ENCODE peak calls at places on chromosomes 6 and 20, in eight cellular contexts. P, S, Y, Q, M, H, X and Z are unnamed samples.

GRCh38 chr6:118984342-118984741 is 49.4 kb upstream of the MCM9 start:
- DNase-seq in X (no peak), P (no peak), Y (no peak), Q (no peak), M (no peak), H (no peak), S (no peak), Z (no peak)

GRCh38 chr20:8152183-8152582 is 20.1 kb downstream of the PLCB1 start:
- DNase-seq in Y (no peak), M (no peak), S (no peak), H (no peak), X (no peak), P (no peak), Q (no peak), Z (no peak)

GRCh38 chr6:115945306-115945705 is 115.4 kb downstream of the FRK start:
- DNase-seq in S (no peak), Q (peak; percentile 32), Y (no peak), P (no peak), X (peak; percentile 66), M (no peak), H (no peak), Z (no peak)

GRCh38 chr6:32668226-32668747 is 1.8 kb upstream of the HLA-DQB1 start:
- DNase-seq in Q (no peak), X (peak; percentile 5), S (no peak), Y (peak; percentile 59), P (peak; percentile 39), H (peak; percentile 73), M (no peak), Z (no peak)

GRCh38 chr6:134853111-134854055 is 96.5 kb downstream of the ALDH8A1 start:
- DNase-seq in M (no peak), Q (peak; percentile 29), S (no peak), P (no peak), Y (no peak), X (peak; percentile 79), H (no peak), Z (no peak)

GRCh38 chr20:59207742-59208357 is 44.2 kb downstream of the ZNF831 start:
- DNase-seq in H (peak; percentile 86), Y (peak; percentile 86), Q (no peak), P (peak; percentile 56), S (peak; percentile 86), M (peak; percentile 77), X (peak; percentile 11), Z (peak; percentile 81)

GRCh38 chr6:144655376-144655775 is 370.2 kb downstream of the UTRN start:
- DNase-seq in P (no peak), Y (no peak), Q (no peak), X (no peak), S (no peak), M (no peak), H (no peak), Z (no peak)

GRCh38 chr6:136344420-136344819 is 54.8 kb upstream of the BCLAF1 start:
- DNase-seq in M (no peak), X (no peak), S (no peak), Y (no peak), Q (peak; percentile 31), H (no peak), P (no peak), Z (no peak)

GRCh38 chr20:37081717-37082289 is 14.0 kb downstream of the RBL1 start:
- DNase-seq in P (no peak), S (no peak), Y (peak; percentile 45), H (no peak), X (no peak), M (peak; percentile 27), Q (no peak), Z (no peak)

GRCh38 chr20:35264755-35265154 is 13.2 kb downstream of the MMP24OS start:
- DNase-seq in M (peak; percentile 58), S (peak; percentile 58), P (no peak), H (no peak), Q (no peak), Y (no peak), X (peak; percentile 55), Z (no peak)

GRCh38 chr20:44768256-44768655 is 22.6 kb downstream of the KCNK15 start:
- DNase-seq in H (no peak), Q (no peak), P (no peak), S (no peak), Y (no peak), M (no peak), X (no peak), Z (no peak)

GRCh38 chr6:151451950-151452749 is at the start of gene RMND1:
- DNase-seq in M (peak; percentile 99), H (peak; percentile 100), X (peak; percentile 99), Y (peak; percentile 100), P (peak; percentile 99), S (peak; percentile 99), Q (peak; percentile 98), Z (peak; percentile 96)

GRCh38 chr6:7998103-7998725 is 66.0 kb downstream of the BLOC1S5 start:
- DNase-seq in M (no peak), Q (no peak), X (no peak), P (no peak), H (no peak), S (no peak), Y (no peak), Z (no peak)

GRCh38 chr6:159931112-159931511 is 37.8 kb upstream of the IGF2R start:
- DNase-seq in Q (no peak), Y (no peak), P (no peak), S (no peak), M (no peak), X (no peak), H (peak; percentile 71), Z (no peak)

GRCh38 chr6:33840064-33840926 is 36.5 kb upstream of the MLN start:
- DNase-seq in H (peak; percentile 86), Q (peak; percentile 97), M (no peak), Y (no peak), P (peak; percentile 42), X (peak; percentile 97), S (no peak), Z (no peak)

GRCh38 chr6:43840490-43841218 is 70.6 kb downstream of the VEGFA start:
- DNase-seq in Y (no peak), P (no peak), H (no peak), Q (peak; percentile 49), S (no peak), M (no peak), X (no peak), Z (no peak)

GRCh38 chr20:43859994-43860393 is 54.7 kb upstream of the TOX2 start:
- DNase-seq in P (no peak), S (no peak), H (no peak), Q (no peak), M (no peak), X (no peak), Y (no peak), Z (no peak)

GRCh38 chr20:40638414-40638813 is 50.6 kb downstream of the MAFB start:
- DNase-seq in H (peak; percentile 15), P (no peak), Y (no peak), X (no peak), M (no peak), Q (no peak), S (no peak), Z (no peak)

GRCh38 chr6:156068870-156069269 is 613.2 kb upstream of the NOX3 start:
- DNase-seq in Q (no peak), X (no peak), Y (no peak), M (no peak), H (no peak), P (no peak), S (no peak), Z (no peak)

GRCh38 chr6:71321344-71321743 is 32.7 kb downstream of the OGFRL1 start:
- DNase-seq in H (no peak), P (no peak), Y (no peak), S (no peak), M (no peak), Q (peak; percentile 34), X (no peak), Z (no peak)

GRCh38 chr20:46111028-46111835 is 6.9 kb upstream of the CD40 start:
- DNase-seq in M (no peak), H (no peak), S (no peak), X (no peak), Y (no peak), Q (no peak), P (no peak), Z (no peak)

GRCh38 chr20:31918471-31919105 is 33.3 kb downstream of the PDRG1 start:
- DNase-seq in M (no peak), H (no peak), X (no peak), P (no peak), Y (no peak), S (no peak), Q (no peak), Z (no peak)

GRCh38 chr6:29864037-29864795 is 36.6 kb downstream of the HLA-G start:
- DNase-seq in H (no peak), Y (no peak), P (no peak), M (no peak), S (peak; percentile 38), Q (no peak), X (no peak), Z (no peak)

GRCh38 chr6:31407699-31408098 is 4.3 kb downstream of the MICA start:
- DNase-seq in P (no peak), M (no peak), S (no peak), H (no peak), Q (peak; percentile 42), Y (no peak), X (peak; percentile 60), Z (no peak)

GRCh38 chr6:37456126-37456525 is 23.1 kb downstream of the CMTR1 start:
- DNase-seq in H (no peak), M (no peak), X (peak; percentile 33), Y (no peak), Q (no peak), S (no peak), P (no peak), Z (no peak)

GRCh38 chr6:71181565-71181964 is 107.0 kb upstream of the OGFRL1 start:
- DNase-seq in Q (peak; percentile 70), S (peak; percentile 40), P (no peak), Y (no peak), X (peak; percentile 84), H (no peak), M (no peak), Z (peak; percentile 62)

GRCh38 chr6:158536084-158536890 is 23.6 kb upstream of the TMEM181 start:
- DNase-seq in X (peak; percentile 60), Q (peak; percentile 14), P (peak; percentile 85), S (peak; percentile 87), M (peak; percentile 89), Y (peak; percentile 60), H (peak; percentile 82), Z (peak; percentile 71)

GRCh38 chr20:54228841-54229240 is 21.0 kb downstream of the PFDN4 start:
- DNase-seq in P (no peak), Y (no peak), S (no peak), X (peak; percentile 12), H (no peak), Q (no peak), M (no peak), Z (no peak)

GRCh38 chr6:7236312-7237209 is 76.4 kb downstream of the SSR1 start:
- DNase-seq in Y (no peak), S (no peak), X (peak; percentile 21), Q (no peak), M (no peak), H (no peak), P (no peak), Z (no peak)

GRCh38 chr6:107396226-107396625 is 63.1 kb downstream of the PDSS2 start:
- DNase-seq in M (no peak), P (no peak), S (no peak), Y (no peak), Q (no peak), H (no peak), X (no peak), Z (no peak)

GRCh38 chr20:3595541-3595940 is 67.7 kb downstream of the GFRA4 start:
- DNase-seq in P (no peak), M (no peak), X (no peak), Y (no peak), Q (no peak), H (no peak), S (no peak), Z (no peak)

GRCh38 chr20:32497589-32498224 is 87.4 kb downstream of the NOL4L start:
- DNase-seq in M (peak; percentile 58), Q (no peak), S (no peak), H (no peak), P (no peak), X (no peak), Y (no peak), Z (no peak)

GRCh38 chr6:169639653-169640278 is 62.1 kb downstream of the WDR27 start:
- DNase-seq in P (no peak), Q (no peak), S (no peak), M (no peak), H (no peak), X (no peak), Y (no peak), Z (no peak)

GRCh38 chr20:25573288-25574251 is 11.8 kb downstream of the NINL start:
- DNase-seq in Q (no peak), X (no peak), S (no peak), H (no peak), M (no peak), Y (no peak), P (no peak), Z (no peak)